ENCODE peak calls at places on chromosomes 13 and 19, in nine cellular contexts. Y is cardiac muscle cell, S is endothelial cell of umbilical vein, I is BE2C, H is ascending aorta, W is H9, C is thoracic aorta, Q is ovary, X is stomach. O is an unnamed sample. For H3K4me1, the result is how much of the 10 kb centered on the place peaks cover.

GRCh38 chr13:74203576-74203975 is 69.4 kb upstream of the KLF12 start:
- DNase-seq in W (no peak), C (no peak), X (no peak), Q (no peak), H (no peak), I (no peak), Y (no peak), S (no peak), O (no peak)

GRCh38 chr13:26272621-26273020 is 18.7 kb downstream of the CDK8 start:
- DNase-seq in X (no peak), H (no peak), Y (no peak), I (no peak), W (no peak), Q (no peak), C (no peak), S (no peak), O (no peak)

GRCh38 chr13:40251343-40252032 is 415.0 kb downstream of the FOXO1 start:
- DNase-seq in W (no peak), H (no peak), S (no peak), Q (no peak), X (no peak), Y (peak), I (no peak), C (no peak), O (no peak)

GRCh38 chr13:87331178-87331577 is 340.0 kb upstream of the SLITRK5 start:
- DNase-seq in C (no peak), W (no peak), I (no peak), Q (no peak), S (no peak), X (no peak), Y (no peak), H (no peak), O (no peak)

GRCh38 chr19:15299568-15300409 is 32.5 kb downstream of the BRD4 start:
- DNase-seq in S (no peak), C (no peak), H (no peak), Q (no peak), X (no peak), W (no peak), Y (peak), I (no peak), O (no peak)

GRCh38 chr13:80265348-80265747 is 75.6 kb downstream of the SPRY2 start:
- DNase-seq in I (no peak), Y (no peak), W (no peak), C (no peak), S (no peak), H (no peak), X (no peak), Q (no peak), O (no peak)

GRCh38 chr19:14381689-14382474 is 638 bp downstream of the ADGRE5 start:
- DNase-seq in I (no peak), Y (peak), H (peak), W (no peak), C (peak), S (no peak), Q (no peak), X (peak), O (peak)

GRCh38 chr19:55247621-55248099 is 11.2 kb downstream of the PPP6R1 start:
- DNase-seq in X (no peak), H (no peak), S (no peak), C (no peak), I (no peak), W (no peak), Y (peak), Q (no peak), O (peak)

GRCh38 chr13:67231481-67231940 is 1.4 kb upstream of the PCDH9 start:
- DNase-seq in C (no peak), S (no peak), Q (no peak), X (no peak), Y (peak), H (no peak), W (no peak), I (no peak), O (no peak)

GRCh38 chr19:18438331-18439024 is 545 bp upstream of the ISYNA1 start:
- DNase-seq in C (no peak), Q (peak), Y (peak), X (no peak), S (peak), W (peak), H (no peak), I (no peak), O (peak)

GRCh38 chr13:41608779-41609178 is 151.4 kb downstream of the RGCC start:
- DNase-seq in H (no peak), C (no peak), Q (no peak), W (no peak), I (no peak), Y (no peak), S (no peak), X (no peak), O (no peak)

GRCh38 chr13:30808600-30808999 is 73.3 kb downstream of the ALOX5AP start:
- DNase-seq in I (no peak), W (no peak), C (no peak), Y (no peak), H (no peak), S (no peak), Q (no peak), X (no peak), O (no peak)

GRCh38 chr13:79547821-79548220 is 66.9 kb downstream of the NDFIP2 start:
- DNase-seq in Q (no peak), I (no peak), C (no peak), H (no peak), X (no peak), W (no peak), Y (peak), S (no peak), O (no peak)

GRCh38 chr13:90105276-90105675 is 1242.2 kb upstream of the MIR17HG start:
- DNase-seq in H (no peak), W (no peak), S (no peak), Q (no peak), I (no peak), X (no peak), Y (peak), C (no peak), O (no peak)

GRCh38 chr19:56119585-56119978 is 1.5 kb downstream of the ZNF787 start:
- DNase-seq in Q (no peak), X (peak), H (no peak), C (no peak), Y (no peak), W (no peak), S (peak), I (peak), O (peak)

GRCh38 chr19:45969676-45970075 is 4.0 kb downstream of the NOVA2 start:
- DNase-seq in Q (no peak), W (no peak), Y (no peak), X (no peak), H (no peak), S (no peak), C (no peak), I (no peak), O (no peak)

GRCh38 chr19:12838893-12839656 is 760 bp downstream of the MAST1 start:
- DNase-seq in I (peak), S (no peak), H (no peak), W (no peak), X (no peak), Q (no peak), Y (no peak), C (no peak), O (peak)

GRCh38 chr19:4537953-4538600 is 1.8 kb downstream of the LRG1 start:
- DNase-seq in I (no peak), Q (no peak), C (no peak), H (no peak), W (peak), X (no peak), S (no peak), Y (no peak), O (no peak)

GRCh38 chr19:49106648-49107135 is 7.5 kb upstream of the LIN7B start:
- DNase-seq in I (peak), C (no peak), S (peak), H (no peak), Q (no peak), W (peak), Y (peak), X (peak), O (no peak)

GRCh38 chr19:8363803-8364771 is at the start of gene ANGPTL4:
- DNase-seq in W (peak), H (no peak), C (peak), Q (no peak), Y (peak), S (peak), X (peak), I (peak), O (peak)
- TF ChIP-seq CTCF in W (no peak), H (no peak), C (peak), Q (no peak), Y (peak), S (peak), X (peak), I (no peak), O (no peak)

GRCh38 chr13:20904908-20905307 is 2.4 kb upstream of the XPO4 start:
- DNase-seq in Q (no peak), C (no peak), X (no peak), W (no peak), S (no peak), H (no peak), I (no peak), Y (no peak), O (no peak)

GRCh38 chr13:20903164-20903475 is 574 bp upstream of the XPO4 start:
- DNase-seq in X (no peak), W (no peak), Y (no peak), Q (no peak), C (no peak), I (no peak), S (no peak), H (no peak), O (no peak)

GRCh38 chr13:20901668-20902437 is 693 bp downstream of the XPO4 start:
- DNase-seq in I (peak), S (peak), H (no peak), Y (peak), Q (peak), W (peak), X (no peak), C (no peak), O (peak)

DNA sequence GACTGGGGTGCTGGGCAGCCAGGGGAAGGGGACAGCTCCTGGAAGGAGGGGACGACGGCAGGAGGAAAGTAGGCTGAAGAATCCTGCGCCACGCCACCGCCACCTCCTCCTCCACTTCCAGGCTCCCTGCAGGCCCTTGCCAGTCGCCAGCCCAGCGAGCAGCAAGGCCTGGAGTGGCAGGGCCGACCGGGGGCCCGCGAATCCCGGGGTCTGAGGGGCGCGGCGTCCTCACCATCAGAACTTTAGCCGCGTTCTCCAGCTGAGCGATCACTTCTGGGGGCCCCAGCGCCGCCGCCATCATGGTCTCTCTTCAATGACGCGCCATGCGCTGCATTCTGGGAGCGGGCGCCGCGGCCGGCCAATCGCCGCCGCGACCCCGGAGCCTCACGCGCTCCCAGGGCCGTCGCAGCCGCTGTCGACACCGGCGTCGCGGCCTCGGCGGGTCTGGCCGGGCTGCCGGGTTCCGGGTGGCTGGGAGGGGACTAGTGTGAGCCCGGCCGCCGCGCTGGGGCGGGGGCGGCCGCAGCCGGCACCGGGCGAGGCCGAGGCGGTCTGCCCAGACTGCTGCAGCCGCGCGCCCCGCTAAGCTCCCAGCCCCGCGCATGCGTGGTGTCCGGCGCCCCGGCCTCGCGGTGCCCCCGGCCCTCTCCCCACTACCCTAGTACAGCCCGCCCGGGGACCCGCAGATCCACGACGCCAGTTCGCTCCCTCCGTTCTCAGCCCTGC is at the start of gene XPO4:
- DNase-seq in W (peak), S (peak), X (peak), Y (peak), Q (peak), C (peak), I (peak), H (peak), O (peak)
- H3K4me1 ChIP-seq in W (under half), S (under half), X (under half), Y (under half), Q (under half), C (under half), I (under half), H (under half), O (under half)

GRCh38 chr19:32287811-32288227 is 57.6 kb upstream of the ZNF507 start:
- DNase-seq in C (peak), W (peak), X (peak), I (peak), H (no peak), S (peak), Y (peak), Q (peak), O (peak)
- TF ChIP-seq CTCF in C (peak), W (peak), X (peak), I (peak), H (no peak), S (peak), Y (peak), Q (no peak), O (no peak)

GRCh38 chr19:39333507-39333906 is 2.3 kb downstream of the GMFG start:
- DNase-seq in W (no peak), Q (no peak), C (no peak), H (no peak), S (no peak), Y (no peak), I (no peak), X (no peak), O (no peak)
- H3K4me1 ChIP-seq in W (under half), Q (under half), C (under half), H (under half), S (under half), Y (under half), I (under half), X (under half), O (under half)